ENCODE peak calls at places on chromosomes 16 and 17, in nine cellular contexts. O is A549; U is fibroblast of the aortic adventitia; B is RWPE1; F is Calu3; J is tibial artery; G is heart left ventricle; D is dorsolateral prefrontal cortex; C is CD4-positive, alpha-beta T cell. Z is an unnamed sample.

GRCh38 chr16:12516621-12517309 is 286.9 kb downstream of the CPPED1 start:
- DNase-seq in O (no peak), U (no peak), B (no peak), F (no peak), J (no peak), G (no peak), D (no peak), C (no peak), Z (no peak)

GRCh38 chr17:56146005-56146404 is 7.3 kb upstream of the ANKFN1 start:
- DNase-seq in O (no peak), U (no peak), B (no peak), F (no peak), J (no peak), G (no peak), D (no peak), C (no peak), Z (no peak)

GRCh38 chr17:10126554-10127493 is 71.6 kb downstream of the GAS7 start:
- DNase-seq in O (no peak), U (peak; percentile 67), B (no peak), F (no peak), J (no peak), G (no peak), D (no peak), C (no peak), Z (no peak)

GRCh38 chr17:55745258-55745657 is 5.6 kb upstream of the PCTP start:
- DNase-seq in O (no peak), U (no peak), B (no peak), F (no peak), J (no peak), G (no peak), D (no peak), C (no peak), Z (no peak)

GRCh38 chr16:77459534-77460412 is 24.9 kb upstream of the ADAMTS18 start:
- DNase-seq in O (no peak), U (no peak), B (no peak), F (no peak), J (no peak), G (no peak), D (no peak), C (no peak), Z (no peak)

GRCh38 chr17:72134560-72135399 is 14.0 kb downstream of the SOX9 start:
- DNase-seq in O (no peak), U (peak; percentile 75), B (no peak), F (no peak), J (no peak), G (no peak), D (no peak), C (no peak), Z (no peak)

GRCh38 chr16:84879569-84880487 is 60.0 kb downstream of the CRISPLD2 start:
- DNase-seq in O (peak; percentile 54), U (peak; percentile 18), B (peak; percentile 81), F (peak; percentile 49), J (no peak), G (no peak), D (no peak), C (no peak), Z (no peak)

GRCh38 chr16:47939690-47940089 is 216.1 kb downstream of the ABCC12 start:
- DNase-seq in O (no peak), U (no peak), B (no peak), F (no peak), J (no peak), G (no peak), D (no peak), C (no peak), Z (no peak)

GRCh38 chr17:12388206-12388605 is 277.5 kb upstream of the MYOCD start:
- DNase-seq in O (no peak), U (peak; percentile 10), B (no peak), F (no peak), J (no peak), G (no peak), D (no peak), C (no peak), Z (no peak)

GRCh38 chr17:9865585-9865984 is 39.5 kb downstream of the RCVRN start:
- DNase-seq in O (no peak), U (no peak), B (no peak), F (no peak), J (no peak), G (no peak), D (no peak), C (no peak), Z (no peak)

GRCh38 chr16:68075980-68076379 is 9.2 kb upstream of the NFATC3 start:
- DNase-seq in O (no peak), U (no peak), B (no peak), F (no peak), J (no peak), G (no peak), D (no peak), C (no peak), Z (no peak)

DNA sequence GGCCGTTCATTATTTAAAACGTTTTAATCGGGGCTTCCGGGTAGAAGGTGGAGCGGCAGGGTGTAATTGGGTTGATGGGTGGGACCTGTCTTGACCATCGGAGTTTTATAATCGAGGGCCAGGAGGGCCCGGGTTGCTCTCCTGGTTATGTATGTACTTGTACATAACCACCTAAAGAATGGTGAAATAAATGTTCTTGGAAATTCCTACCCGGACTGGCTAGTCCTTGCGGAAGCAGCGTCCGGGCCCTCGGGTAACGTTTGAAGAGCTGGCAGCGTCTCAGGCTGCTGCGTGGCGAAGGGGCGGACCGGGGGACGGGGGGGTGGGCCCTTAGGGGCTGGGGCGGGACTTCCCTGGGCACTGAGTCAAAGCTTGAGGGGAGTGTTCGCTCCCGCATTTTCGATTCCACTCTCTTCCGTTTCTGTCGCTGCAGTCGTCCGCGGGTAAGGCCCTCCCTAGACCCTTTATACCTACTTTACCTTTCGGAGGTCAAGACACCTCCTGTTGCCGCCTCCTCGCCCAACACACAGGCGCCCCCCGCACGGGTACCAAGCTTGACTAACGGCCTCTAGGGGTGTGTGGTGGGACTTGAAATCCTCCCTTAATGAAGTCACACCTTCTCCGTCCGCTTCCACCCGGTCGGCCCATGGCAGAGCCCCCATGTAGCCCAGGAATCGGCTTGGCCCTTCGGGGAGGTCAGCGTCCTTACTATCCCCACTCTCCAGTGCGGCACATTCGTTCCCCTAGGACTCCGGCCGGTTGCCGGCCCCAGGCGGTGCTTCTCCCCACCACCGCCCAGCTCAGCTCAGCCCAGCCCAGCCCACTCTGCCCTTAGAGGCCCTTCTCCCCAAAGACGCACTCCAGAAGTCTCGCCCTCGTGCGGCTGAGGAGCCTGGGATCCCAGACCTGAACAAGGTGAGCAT is at the start of gene TMEM106A:
- DNase-seq in O (peak; percentile 97), U (peak; percentile 85), B (peak; percentile 95), F (no peak), J (peak; percentile 89), G (peak; percentile 84), D (no peak), C (peak; percentile 76), Z (peak; percentile 38)
- TF ChIP-seq CTCF in O (no peak), U (peak; percentile 55), B (peak; percentile 16), F (no peak), J (peak; percentile 27), G (peak; percentile 37), D (no peak), C (peak; percentile 61), Z (no peak)

DNA sequence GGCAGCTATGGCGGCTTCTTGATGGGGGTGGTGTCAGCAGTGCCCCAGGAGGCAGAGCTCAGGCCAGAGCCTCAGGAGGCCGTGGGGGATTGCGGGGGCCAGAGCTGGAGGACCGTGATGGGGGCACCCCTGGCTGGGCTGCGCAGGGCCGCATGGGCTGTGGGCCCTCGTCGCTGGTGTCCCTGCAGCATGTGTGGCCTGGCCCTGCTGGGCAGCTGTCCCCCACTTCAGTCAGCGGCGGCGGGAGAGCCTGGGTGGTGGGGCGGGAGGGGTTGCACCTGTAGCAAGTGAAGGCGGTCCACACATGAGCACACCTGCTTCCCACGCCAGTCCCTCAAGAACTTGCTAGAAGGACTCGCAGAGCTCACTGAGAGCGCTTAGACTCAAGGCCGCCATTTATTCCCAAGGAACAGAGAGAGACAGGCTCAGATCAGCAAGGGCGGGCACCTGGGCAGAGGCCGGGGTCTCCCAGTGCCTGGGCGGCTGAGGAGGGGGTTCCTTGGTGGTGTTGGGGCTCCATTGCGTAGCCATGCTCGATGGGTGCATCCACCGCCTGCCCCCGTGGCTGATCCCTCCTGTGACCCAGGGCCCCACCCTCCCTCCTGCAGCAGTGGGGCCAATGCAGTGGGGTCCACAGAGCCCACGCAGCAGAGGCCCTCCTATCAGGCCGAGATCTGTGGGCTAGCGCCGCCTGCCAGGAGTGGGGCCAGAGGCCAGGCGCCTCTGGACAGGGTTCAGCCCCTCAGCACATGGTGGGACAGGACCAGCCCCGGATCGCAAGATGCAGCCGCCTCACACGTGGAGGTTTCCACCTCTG is 15.7 kb downstream of the PRSS27 start:
- DNase-seq in O (no peak), U (no peak), B (no peak), F (no peak), J (no peak), G (no peak), D (no peak), C (no peak), Z (no peak)
- TF ChIP-seq CTCF in O (no peak), U (no peak), B (no peak), F (no peak), J (no peak), G (no peak), D (no peak), C (no peak), Z (no peak)

DNA sequence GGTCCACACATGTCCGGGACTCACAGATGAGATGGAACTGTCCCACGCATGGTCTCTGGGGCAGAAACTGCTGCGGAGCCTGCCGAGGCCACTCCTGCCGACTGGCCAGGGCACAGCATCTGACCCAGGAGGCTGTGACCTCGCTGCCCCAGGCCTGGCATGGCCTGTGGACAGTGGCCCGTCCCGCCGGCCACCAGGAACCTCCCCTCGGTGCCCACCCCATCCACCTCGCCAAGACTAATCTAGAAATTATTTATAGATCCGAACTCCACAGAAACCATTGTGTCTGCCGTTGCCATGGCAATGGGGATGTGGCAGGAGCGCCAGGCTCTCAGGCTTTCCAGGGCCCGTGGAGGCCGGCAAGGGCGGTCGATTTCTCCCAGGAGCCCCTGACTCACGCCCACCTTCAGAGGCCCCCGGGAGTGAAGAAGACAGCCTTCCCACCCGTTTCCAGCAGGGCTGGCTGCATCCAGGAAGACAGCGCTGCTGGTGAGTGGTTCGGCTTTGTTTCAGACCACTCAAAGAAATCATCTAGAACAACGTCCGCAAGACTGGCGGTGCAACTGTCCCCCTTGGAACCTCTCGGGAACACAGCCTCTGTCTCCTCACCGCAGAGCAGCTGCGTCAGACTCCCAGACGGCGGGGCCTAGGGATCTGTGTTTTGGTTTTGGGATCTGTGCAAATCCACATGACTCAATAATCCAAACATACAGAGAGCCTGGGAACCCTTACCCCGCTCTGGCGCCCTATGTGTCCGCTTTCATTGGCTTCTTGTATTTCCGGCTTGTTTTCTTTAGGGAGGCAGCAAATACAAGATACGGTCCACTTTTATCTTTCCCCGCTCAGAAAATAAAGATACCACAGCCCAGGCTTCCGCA is 48.4 kb upstream of the ZCCHC14 start:
- DNase-seq in O (no peak), U (peak; percentile 61), B (no peak), F (no peak), J (peak; percentile 94), G (peak; percentile 54), D (peak; percentile 48), C (no peak), Z (no peak)
- TF ChIP-seq CTCF in O (no peak), U (no peak), B (no peak), F (no peak), J (no peak), G (no peak), D (no peak), C (no peak), Z (no peak)

DNA sequence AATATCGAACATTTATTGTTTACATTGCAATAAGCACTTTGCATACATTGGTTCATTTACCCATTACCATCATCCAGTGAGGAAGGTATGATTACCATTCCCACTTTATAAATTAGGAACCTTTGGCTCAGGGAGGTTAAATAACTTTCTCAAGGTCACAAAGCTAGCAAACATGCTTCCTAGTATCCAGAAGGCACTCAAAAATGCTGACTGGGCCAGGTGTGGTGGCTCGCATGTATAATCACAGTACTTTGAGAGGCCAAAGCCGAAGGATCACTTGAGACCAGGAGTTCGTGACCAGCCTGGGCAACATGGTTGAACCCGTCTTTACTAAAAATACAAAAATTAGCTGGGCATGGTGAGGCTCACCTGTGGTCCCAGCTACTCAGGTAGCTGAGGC is 259.6 kb downstream of the TMEM114 start:
- DNase-seq in O (no peak), U (no peak), B (no peak), F (no peak), J (no peak), G (no peak), D (no peak), C (no peak), Z (no peak)
- TF ChIP-seq CTCF in O (no peak), U (no peak), B (no peak), F (no peak), J (no peak), G (no peak), D (no peak), C (no peak), Z (no peak)

Z was measured in omental fat pad.